ENCODE peak calls at places on chromosomes 6 and 20, in four cellular contexts. L is Caco-2; K is spleen; S is CD8-positive, alpha-beta memory T cell. F is an unnamed sample.

GRCh38 chr20:57840504-57841296 is 130.9 kb upstream of the PMEPA1 start:
- DNase-seq in S (no peak), L (no peak), K (no peak), F (no peak)

GRCh38 chr6:8006208-8006607 is 58.0 kb downstream of the BLOC1S5 start:
- DNase-seq in L (peak; percentile 28), K (no peak), S (no peak), F (no peak)

GRCh38 chr6:160093061-160093460 is 28.6 kb upstream of the SLC22A1 start:
- DNase-seq in K (peak; percentile 29), S (no peak), L (no peak), F (no peak)

GRCh38 chr6:55182016-55182650 is 7.8 kb downstream of the HCRTR2 start:
- DNase-seq in K (no peak), S (no peak), L (no peak), F (no peak)

GRCh38 chr6:169905041-169905807 is 153.8 kb downstream of the ERMARD start:
- DNase-seq in L (no peak), K (no peak), S (no peak), F (no peak)

GRCh38 chr20:51119914-51120313 is 97.0 kb upstream of the KCNG1 start:
- DNase-seq in S (no peak), L (no peak), K (peak; percentile 23), F (no peak)

GRCh38 chr20:32333181-32333987 is 24.7 kb upstream of the ASXL1 start:
- DNase-seq in L (no peak), S (no peak), K (no peak), F (no peak)

GRCh38 chr6:73418081-73418741 is 23.6 kb downstream of the DDX43 start:
- DNase-seq in S (no peak), K (no peak), L (no peak), F (no peak)

GRCh38 chr6:133040025-133040838 is 200.9 kb upstream of the EYA4 start:
- DNase-seq in S (no peak), K (no peak), L (peak; percentile 38), F (no peak)

GRCh38 chr6:7991992-7992815 is 72.0 kb downstream of the BLOC1S5 start:
- DNase-seq in L (peak; percentile 36), S (no peak), K (no peak), F (no peak)

GRCh38 chr6:118668761-118669411 is 17.5 kb upstream of the CEP85L start:
- DNase-seq in K (no peak), S (no peak), L (no peak), F (no peak)

GRCh38 chr6:31620586-31621319 is at the start of gene PRRC2A:
- DNase-seq in K (peak; percentile 98), S (no peak), L (peak; percentile 87), F (peak; percentile 80)

GRCh38 chr6:13519839-13520238 is 32.4 kb upstream of the GFOD1 start:
- DNase-seq in L (no peak), K (no peak), S (no peak), F (no peak)

GRCh38 chr6:33834401-33835392 is 30.9 kb upstream of the MLN start:
- DNase-seq in S (peak; percentile 30), K (no peak), L (no peak), F (no peak)

GRCh38 chr6:157223021-157223430 is 100.3 kb downstream of the TMEM242 start:
- DNase-seq in L (no peak), S (peak; percentile 62), K (peak; percentile 79), F (no peak)

GRCh38 chr6:157224178-157224956 is 99.0 kb downstream of the TMEM242 start:
- DNase-seq in S (no peak), L (no peak), K (peak; percentile 83), F (peak; percentile 61)

GRCh38 chr6:157224957-157225574 is 98.3 kb downstream of the TMEM242 start:
- DNase-seq in K (peak; percentile 54), S (no peak), L (no peak), F (no peak)

GRCh38 chr6:157222201-157222981 is 100.9 kb downstream of the TMEM242 start:
- DNase-seq in L (no peak), S (no peak), K (peak; percentile 68), F (no peak)

DNA sequence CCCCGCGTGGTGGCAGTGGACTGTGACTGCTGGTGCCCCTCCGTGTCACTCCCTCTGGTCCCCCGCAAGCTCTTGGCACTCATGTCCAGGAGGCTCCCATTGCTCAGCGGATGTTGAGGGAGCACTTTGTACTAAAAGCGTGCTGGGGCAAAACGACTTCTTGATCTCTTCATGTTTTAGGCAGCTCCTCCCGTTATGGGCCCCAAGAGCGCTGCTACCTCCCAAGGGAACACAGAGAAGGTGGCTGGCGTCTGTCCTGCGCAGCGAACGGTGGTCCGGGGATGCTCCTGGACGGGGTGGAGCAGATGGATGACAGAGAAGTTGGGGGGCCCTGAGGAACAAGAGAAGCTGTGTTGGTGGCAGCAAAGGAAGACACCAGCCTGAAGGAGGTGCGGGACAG is 99.8 kb downstream of the TMEM242 start:
- DNase-seq in L (no peak), K (peak; percentile 69), S (no peak), F (no peak)
- H3K4me3 ChIP-seq in L (no peak overlapping the region), K (no peak overlapping the region), S (no peak overlapping the region), F (no peak overlapping the region)

DNA sequence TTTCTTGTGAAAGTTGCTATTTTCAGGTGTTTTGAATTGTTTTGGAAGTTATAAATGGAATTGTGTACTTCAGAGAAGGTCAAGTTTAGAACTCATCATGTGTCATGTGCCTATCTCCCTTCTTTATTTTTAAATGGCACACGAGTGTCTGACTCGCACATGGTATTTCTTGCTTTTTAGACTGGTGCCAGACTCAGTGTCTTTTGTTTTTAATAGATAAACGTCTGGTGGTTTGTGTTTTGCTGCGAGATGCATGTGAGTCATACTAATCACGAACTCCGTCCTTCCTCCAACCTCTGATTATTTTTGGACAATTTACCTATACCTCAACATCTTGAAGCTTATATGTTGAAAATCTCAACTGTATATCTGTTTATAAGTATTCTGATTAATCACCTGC is 292.1 kb downstream of the CDKAL1 start:
- DNase-seq in K (no peak), S (no peak), L (no peak), F (no peak)
- H3K4me3 ChIP-seq in K (no peak overlapping the region), S (no peak overlapping the region), L (no peak overlapping the region), F (no peak overlapping the region)

GRCh38 chr6:111994791-111995190 is 59.1 kb upstream of the CCN6 start:
- DNase-seq in S (no peak), L (no peak), K (no peak), F (no peak)

GRCh38 chr6:111997863-111998191 is 56.1 kb upstream of the CCN6 start:
- DNase-seq in S (no peak), K (no peak), L (no peak), F (no peak)

GRCh38 chr6:111995409-111995808 is 58.5 kb upstream of the CCN6 start:
- DNase-seq in L (no peak), S (no peak), K (no peak), F (no peak)

GRCh38 chr6:111996159-111996558 is 57.7 kb upstream of the CCN6 start:
- DNase-seq in S (no peak), L (no peak), K (no peak), F (no peak)

DNA sequence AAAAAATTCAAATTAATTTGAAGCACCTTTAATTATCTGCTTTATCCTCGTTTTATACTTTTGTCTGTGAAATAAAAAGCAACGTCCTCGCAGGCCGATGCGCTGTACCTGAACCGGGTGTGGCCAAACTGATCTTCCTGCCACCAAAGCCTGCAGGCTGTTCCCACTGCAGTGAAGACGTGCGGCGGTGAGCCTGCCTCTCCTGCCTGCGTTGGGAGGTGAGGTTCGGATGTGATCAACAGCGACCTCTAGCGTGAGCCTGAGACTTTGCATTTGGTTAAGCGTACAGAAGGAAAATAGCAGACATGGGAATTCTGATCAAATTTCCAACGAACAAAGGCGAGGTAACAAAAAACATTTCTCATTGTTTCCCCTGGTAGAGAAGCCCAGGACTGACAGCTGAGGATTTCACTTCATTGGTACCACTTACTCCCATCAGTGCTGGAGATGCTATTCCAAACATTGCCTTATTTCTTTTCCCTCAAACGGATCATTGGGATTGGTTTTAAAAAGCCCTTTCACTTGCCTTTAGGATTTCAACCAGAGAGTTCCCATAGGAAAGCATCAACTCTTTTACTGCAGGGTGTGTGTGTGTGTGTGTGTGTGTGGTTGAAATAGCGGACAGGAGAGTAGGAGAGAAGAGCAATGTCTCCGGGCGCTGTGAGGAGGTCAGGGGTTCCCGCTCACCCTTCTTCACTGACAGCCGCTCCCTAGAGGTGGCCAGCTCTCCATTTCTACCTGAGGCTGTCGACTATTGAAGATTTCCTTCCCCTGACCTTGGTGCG is 56.6 kb upstream of the CCN6 start:
- DNase-seq in K (peak; percentile 93), L (peak; percentile 80), S (peak; percentile 85), F (peak; percentile 62)
- H3K4me3 ChIP-seq in K (no peak overlapping the region), L (no peak overlapping the region), S (peak overlapping the region; percentile 3), F (no peak overlapping the region)

GRCh38 chr6:157050537-157051280 is 272.6 kb downstream of the TMEM242 start:
- DNase-seq in K (no peak), S (no peak), L (no peak), F (no peak)
- H3K4me3 ChIP-seq in K (no peak overlapping the region), S (no peak overlapping the region), L (no peak overlapping the region), F (no peak overlapping the region)

GRCh38 chr20:53937330-53937729 is 133.1 kb downstream of the BCAS1 start:
- DNase-seq in L (no peak), S (no peak), K (no peak), F (no peak)

GRCh38 chr20:53937929-53938367 is 132.4 kb downstream of the BCAS1 start:
- DNase-seq in K (no peak), L (no peak), S (no peak), F (no peak)

GRCh38 chr20:53934421-53935352 is 135.7 kb downstream of the BCAS1 start:
- DNase-seq in S (no peak), K (no peak), L (no peak), F (no peak)

GRCh38 chr20:53933232-53933846 is 137.1 kb downstream of the BCAS1 start:
- DNase-seq in K (no peak), S (no peak), L (no peak), F (no peak)

GRCh38 chr20:53935353-53936084 is 134.9 kb downstream of the BCAS1 start:
- DNase-seq in L (no peak), S (no peak), K (no peak), F (no peak)
- H3K4me3 ChIP-seq in L (no peak overlapping the region), S (no peak overlapping the region), K (no peak overlapping the region), F (no peak overlapping the region)

DNA sequence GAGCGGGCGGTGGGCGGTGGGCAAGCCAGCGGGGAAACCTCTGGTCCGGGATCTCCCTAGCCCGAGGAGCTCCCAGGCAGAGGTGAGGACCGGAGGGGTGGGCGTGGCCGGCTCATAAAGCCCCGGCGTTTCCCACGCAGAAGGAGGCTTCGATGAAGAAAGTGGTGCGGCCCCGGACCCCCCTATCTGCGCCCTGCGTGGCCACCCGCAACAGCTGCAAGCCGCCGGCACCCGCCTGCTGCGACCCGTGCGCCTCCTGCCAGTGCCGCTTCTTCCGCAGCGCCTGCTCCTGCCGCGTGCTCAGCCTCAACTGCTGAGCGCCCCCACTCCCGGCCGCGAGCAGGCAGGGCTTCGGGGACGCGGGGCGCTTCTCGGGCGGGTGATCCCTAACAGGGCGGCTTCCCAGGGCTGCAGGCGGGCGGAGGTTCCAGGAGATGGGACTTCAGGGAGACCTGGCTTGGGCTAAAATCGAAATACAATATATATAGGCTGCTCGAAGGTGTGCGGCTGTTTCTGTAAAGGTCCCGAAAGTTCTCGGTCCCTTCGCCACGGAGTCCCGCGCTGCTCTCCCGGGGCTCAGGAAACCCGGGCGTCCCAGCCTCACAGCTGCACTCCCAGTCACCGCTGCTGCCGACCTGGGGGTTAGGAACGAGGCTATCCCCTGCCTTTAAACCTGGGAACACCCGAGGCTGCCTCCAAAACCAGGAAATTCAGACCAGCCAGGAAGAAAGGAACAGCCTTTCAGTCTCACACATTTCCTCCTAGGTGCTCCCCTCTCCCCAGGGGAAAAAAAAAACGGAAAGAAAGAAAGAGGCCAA is 27.8 kb downstream of the ASIP start:
- DNase-seq in S (no peak), K (peak; percentile 84), L (no peak), F (peak; percentile 88)
- H3K4me3 ChIP-seq in S (no peak overlapping the region), K (peak overlapping the region; percentile 25), L (no peak overlapping the region), F (peak overlapping the region; percentile 9)